ENCODE peak calls at places on chromosome 5, in seven cellular contexts. G is fibroblast of the aortic adventitia; Q is IMR-90; T is cardiac muscle cell; K is CD4-positive, alpha-beta T cell; A is esophagus squamous epithelium; Z is MM.1S. U is an unnamed sample.

GRCh38 chr5:178080618-178081410 is 32.5 kb upstream of the N4BP3 start:
- DNase-seq in G (no peak), Q (no peak), T (no peak), K (no peak), A (no peak), Z (no peak), U (no peak)

GRCh38 chr5:120375248-120375647 is 88.9 kb upstream of the PRR16 start:
- DNase-seq in G (peak; percentile 30), Q (no peak), T (no peak), K (no peak), A (no peak), Z (no peak), U (no peak)

GRCh38 chr5:122704247-122705036 is 70.4 kb upstream of the SNX2 start:
- DNase-seq in G (peak; percentile 81), Q (peak; percentile 67), T (peak; percentile 65), K (no peak), A (no peak), Z (peak; percentile 55), U (peak; percentile 43)

GRCh38 chr5:150780180-150780692 is 1.7 kb downstream of the SMIM3 start:
- DNase-seq in G (peak; percentile 39), Q (peak; percentile 79), T (no peak), K (no peak), A (no peak), Z (no peak), U (peak; percentile 86)

GRCh38 chr5:143713331-143714032 is 98.5 kb upstream of the HMHB1 start:
- DNase-seq in G (peak; percentile 78), Q (peak; percentile 54), T (no peak), K (no peak), A (no peak), Z (no peak), U (no peak)

GRCh38 chr5:30918171-30918570 is 275.3 kb upstream of the CDH6 start:
- DNase-seq in G (peak; percentile 27), Q (peak; percentile 81), T (no peak), K (no peak), A (no peak), Z (peak; percentile 37), U (no peak)

GRCh38 chr5:87069974-87070608 is 197.6 kb upstream of the RASA1 start:
- DNase-seq in G (peak; percentile 87), Q (peak; percentile 77), T (peak; percentile 14), K (no peak), A (no peak), Z (peak; percentile 88), U (peak; percentile 66)

GRCh38 chr5:176870110-176870591 is 29.0 kb downstream of the HK3 start:
- DNase-seq in G (peak; percentile 17), Q (peak; percentile 38), T (peak; percentile 73), K (no peak), A (no peak), Z (peak; percentile 9), U (peak; percentile 9)

GRCh38 chr5:2995667-2996066 is 244.2 kb upstream of the IRX2 start:
- DNase-seq in G (no peak), Q (no peak), T (no peak), K (no peak), A (no peak), Z (no peak), U (no peak)

GRCh38 chr5:105752801-105753200 is 1917.9 kb downstream of the EFNA5 start:
- DNase-seq in G (no peak), Q (peak; percentile 50), T (no peak), K (no peak), A (no peak), Z (no peak), U (no peak)

GRCh38 chr5:132059043-132059695 is 1.3 kb upstream of the IL3 start:
- DNase-seq in G (no peak), Q (no peak), T (no peak), K (no peak), A (no peak), Z (no peak), U (no peak)

GRCh38 chr5:112647428-112647827 is 90.3 kb upstream of the APC start:
- DNase-seq in G (no peak), Q (no peak), T (no peak), K (no peak), A (no peak), Z (no peak), U (no peak)

DNA sequence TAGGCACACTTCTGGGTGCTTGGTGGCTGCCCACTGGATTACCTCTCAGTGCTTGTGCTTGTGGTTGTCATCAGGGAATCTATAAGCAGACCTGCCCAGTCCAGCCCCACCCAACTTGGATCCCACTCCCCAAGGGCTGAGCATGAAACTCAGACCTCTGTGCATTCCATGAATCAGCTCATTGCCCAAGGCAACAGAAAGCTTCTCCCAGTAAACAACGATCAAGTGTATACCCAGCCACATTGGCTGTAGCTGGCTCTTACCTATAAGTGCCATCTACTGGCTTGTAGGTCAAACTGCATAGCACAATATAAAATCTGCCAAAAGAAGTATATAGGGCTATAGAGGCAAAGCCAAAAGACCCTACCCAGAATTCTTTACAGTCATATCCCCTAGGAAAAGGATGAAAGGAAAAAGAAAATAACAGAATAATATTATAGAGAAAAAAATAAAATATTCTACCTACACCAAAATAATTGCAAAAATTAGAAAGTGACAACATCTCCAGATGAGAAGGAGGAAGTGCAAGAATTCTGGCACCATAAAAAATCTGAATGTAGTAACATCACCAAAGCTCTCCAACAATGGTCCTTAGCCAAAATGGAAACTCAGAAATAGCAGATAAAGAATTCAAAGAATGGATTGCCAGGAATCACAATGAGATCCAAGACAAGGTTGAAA is 321.0 kb upstream of the TRPC7 start:
- DNase-seq in G (peak; percentile 49), Q (peak; percentile 26), T (peak; percentile 44), K (no peak), A (no peak), Z (peak; percentile 39), U (peak; percentile 15)
- TF ChIP-seq CTCF in G (peak; percentile 51), Q (peak; percentile 47), T (peak; percentile 59), K (no peak), A (no peak), Z (peak; percentile 41), U (peak; percentile 32)

GRCh38 chr5:71948206-71948605 is 159.1 kb upstream of the MAP1B start:
- DNase-seq in G (peak; percentile 17), Q (no peak), T (no peak), K (no peak), A (no peak), Z (no peak), U (no peak)
- TF ChIP-seq CTCF in G (no peak), Q (no peak), T (no peak), K (no peak), A (no peak), Z (no peak), U (no peak)

GRCh38 chr5:84385705-84386104 is 1.0 kb upstream of the EDIL3 start:
- DNase-seq in G (no peak), Q (no peak), T (no peak), K (no peak), A (no peak), Z (peak; percentile 11), U (no peak)

GRCh38 chr5:84384604-84385575 is at the start of gene EDIL3:
- DNase-seq in G (peak; percentile 56), Q (peak; percentile 59), T (peak; percentile 80), K (no peak), A (no peak), Z (peak; percentile 35), U (no peak)

GRCh38 chr5:84383296-84383815 is 1.3 kb downstream of the EDIL3 start:
- DNase-seq in G (no peak), Q (no peak), T (no peak), K (no peak), A (no peak), Z (no peak), U (no peak)

GRCh38 chr5:84382363-84383295 is 2.1 kb downstream of the EDIL3 start:
- DNase-seq in G (peak; percentile 64), Q (peak; percentile 53), T (peak; percentile 72), K (no peak), A (no peak), Z (no peak), U (no peak)

DNA sequence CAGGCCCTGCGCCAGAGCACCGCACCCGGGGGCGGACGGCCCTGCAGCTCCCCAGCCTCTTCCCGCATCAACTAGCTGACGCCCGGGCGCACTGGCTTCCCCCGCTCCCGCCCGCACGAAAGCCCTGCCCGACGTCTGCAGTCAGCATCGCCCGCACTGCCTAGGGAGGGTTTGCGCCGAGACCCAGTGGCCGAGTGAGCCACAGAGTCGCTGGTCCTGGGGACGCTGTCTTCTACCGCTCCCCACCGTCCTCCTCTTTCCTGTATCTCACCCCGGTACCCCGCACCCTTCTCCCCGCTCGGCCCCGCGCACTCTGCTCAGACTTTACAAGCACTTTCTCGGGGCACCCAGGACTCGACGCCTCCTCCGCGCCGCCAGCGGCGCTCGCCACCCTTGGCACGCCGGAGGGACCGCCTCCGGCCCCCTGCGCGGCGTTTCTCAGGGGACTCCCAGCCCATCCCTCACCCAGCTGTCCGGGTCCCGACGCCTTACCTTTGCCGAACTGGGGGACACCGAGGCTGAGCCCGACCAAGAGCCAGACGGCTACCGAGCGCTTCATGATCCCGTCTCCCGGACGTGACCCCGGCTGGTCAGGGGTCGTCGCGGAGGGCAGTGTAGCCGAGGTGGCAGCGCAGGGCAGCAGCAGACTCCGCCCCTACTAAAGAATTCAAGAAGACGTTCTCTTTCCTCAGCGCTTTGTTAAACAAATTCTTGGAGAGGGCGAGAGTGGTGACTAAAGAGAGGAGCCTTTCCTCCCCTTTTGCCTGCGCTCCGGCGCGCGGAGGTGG is 670 bp downstream of the EDIL3 start:
- DNase-seq in G (peak; percentile 73), Q (peak; percentile 70), T (peak; percentile 50), K (no peak), A (no peak), Z (no peak), U (no peak)
- TF ChIP-seq CTCF in G (no peak), Q (no peak), T (no peak), K (no peak), A (no peak), Z (no peak), U (no peak)

GRCh38 chr5:138755084-138755748 is 2.0 kb downstream of the CTNNA1 start:
- DNase-seq in G (no peak), Q (no peak), T (no peak), K (no peak), A (no peak), Z (no peak), U (peak; percentile 78)

GRCh38 chr5:138752951-138753793 is at the start of gene CTNNA1:
- DNase-seq in G (peak; percentile 61), Q (peak; percentile 49), T (peak; percentile 81), K (no peak), A (no peak), Z (peak; percentile 76), U (peak; percentile 78)

GRCh38 chr5:138754699-138755057 is 1.5 kb downstream of the CTNNA1 start:
- DNase-seq in G (no peak), Q (no peak), T (no peak), K (no peak), A (no peak), Z (no peak), U (no peak)

GRCh38 chr5:138753794-138754698 is 821 bp downstream of the CTNNA1 start:
- DNase-seq in G (peak; percentile 96), Q (peak; percentile 84), T (peak; percentile 92), K (no peak), A (peak; percentile 33), Z (no peak), U (peak; percentile 63)

DNA sequence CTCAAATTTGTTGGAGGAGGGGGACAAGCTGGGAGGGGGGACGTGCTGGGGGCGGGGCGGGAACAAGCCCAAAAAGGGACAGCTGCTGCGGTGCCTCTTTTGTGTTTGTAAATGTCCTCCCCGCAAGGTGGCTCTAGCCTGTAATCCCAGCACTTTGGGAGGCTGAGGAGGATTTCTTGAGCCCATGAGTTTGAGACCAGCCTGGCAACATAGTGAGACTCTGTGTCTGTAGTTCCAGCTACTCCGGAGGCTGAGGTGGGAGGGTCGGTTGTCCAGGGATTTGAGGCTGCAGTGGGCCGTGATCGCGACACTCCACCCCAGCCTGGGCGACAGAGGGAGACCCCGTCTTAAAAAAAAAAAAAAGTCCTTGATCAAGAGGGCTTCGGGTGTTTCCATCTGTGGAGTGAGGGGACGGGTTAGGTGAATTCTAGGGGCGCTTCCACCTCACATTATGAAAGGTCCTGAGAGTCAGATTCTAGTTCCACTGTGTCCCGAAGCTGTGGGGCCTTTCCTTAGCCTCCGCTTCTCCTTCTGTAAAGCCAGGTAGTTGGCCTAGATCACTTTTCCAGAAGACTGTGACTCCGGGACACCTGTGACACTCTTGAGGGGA is 779 bp upstream of the CTNNA1 start:
- DNase-seq in G (peak; percentile 35), Q (no peak), T (peak; percentile 17), K (no peak), A (no peak), Z (peak; percentile 59), U (no peak)
- TF ChIP-seq CTCF in G (peak; percentile 15), Q (no peak), T (no peak), K (no peak), A (no peak), Z (peak; percentile 27), U (no peak)

U was measured in GM12865.